ENCODE peak calls at places on chromosome 14, in four cellular contexts. T is hepatocyte, X is HFF-Myc, C is AG09309. N is an unnamed sample.

GRCh38 chr14:59619071-59619470 is 42.5 kb upstream of the CCDC175 start:
- DNase-seq in X (no peak), T (no peak), C (no peak), N (peak; percentile 82)

GRCh38 chr14:80264698-80265097 is 53.4 kb upstream of the DIO2 start:
- DNase-seq in X (no peak), C (no peak), T (no peak), N (no peak)

GRCh38 chr14:99093532-99094517 is 178.2 kb downstream of the BCL11B start:
- DNase-seq in C (no peak), T (no peak), X (no peak), N (no peak)

GRCh38 chr14:67999693-68000384 is 180.3 kb downstream of the RAD51B start:
- DNase-seq in X (peak; percentile 84), T (peak; percentile 17), C (no peak), N (no peak)

GRCh38 chr14:72909163-72909562 is 15.3 kb upstream of the DPF3 start:
- DNase-seq in T (no peak), X (no peak), C (peak; percentile 55), N (peak; percentile 45)

GRCh38 chr14:61925732-61926445 is 163.7 kb downstream of the SNAPC1 start:
- DNase-seq in T (no peak), C (no peak), X (no peak), N (no peak)

GRCh38 chr14:23022849-23023499 is 11.7 kb downstream of the PSMB5 start:
- DNase-seq in T (no peak), X (no peak), C (no peak), N (no peak)

GRCh38 chr14:20671597-20672283 is 12.6 kb upstream of the RNASE4 start:
- DNase-seq in X (no peak), T (no peak), C (no peak), N (no peak)

GRCh38 chr14:72708708-72709475 is 185.0 kb downstream of the DPF3 start:
- DNase-seq in C (no peak), T (peak; percentile 45), X (no peak), N (no peak)

GRCh38 chr14:51561141-51561540 is 90.6 kb upstream of the FRMD6 start:
- DNase-seq in X (no peak), T (no peak), C (no peak), N (no peak)

GRCh38 chr14:50795127-50795526 is 35.8 kb downstream of the NIN start:
- DNase-seq in T (no peak), C (no peak), X (no peak), N (no peak)

GRCh38 chr14:67241416-67242362 is at the start of gene PALS1:
- DNase-seq in T (peak; percentile 81), C (peak; percentile 54), X (no peak), N (peak; percentile 71)

GRCh38 chr14:75558440-75558839 is 20.0 kb upstream of the FLVCR2 start:
- DNase-seq in C (no peak), X (no peak), T (no peak), N (no peak)

GRCh38 chr14:84541008-84541407 is 988.9 kb upstream of the FLRT2 start:
- DNase-seq in C (no peak), T (no peak), X (no peak), N (no peak)

GRCh38 chr14:72711936-72712335 is 182.0 kb downstream of the DPF3 start:
- DNase-seq in T (no peak), X (no peak), C (no peak), N (no peak)

GRCh38 chr14:91277546-91278382 is 33.3 kb upstream of the GPR68 start:
- DNase-seq in C (no peak), T (no peak), X (no peak), N (no peak)

GRCh38 chr14:51850651-51851050 is 9.8 kb upstream of the GNG2 start:
- DNase-seq in C (no peak), X (no peak), T (no peak), N (no peak)

GRCh38 chr14:61455351-61455750 is 134.0 kb downstream of the PRKCH start:
- DNase-seq in C (no peak), X (no peak), T (no peak), N (no peak)

GRCh38 chr14:75981426-75981825 is 369 bp downstream of the TGFB3 start:
- DNase-seq in T (peak; percentile 27), X (no peak), C (no peak), N (peak; percentile 25)

GRCh38 chr14:70013269-70013873 is 134.2 kb downstream of the SMOC1 start:
- DNase-seq in C (no peak), X (no peak), T (peak; percentile 48), N (peak; percentile 52)

DNA sequence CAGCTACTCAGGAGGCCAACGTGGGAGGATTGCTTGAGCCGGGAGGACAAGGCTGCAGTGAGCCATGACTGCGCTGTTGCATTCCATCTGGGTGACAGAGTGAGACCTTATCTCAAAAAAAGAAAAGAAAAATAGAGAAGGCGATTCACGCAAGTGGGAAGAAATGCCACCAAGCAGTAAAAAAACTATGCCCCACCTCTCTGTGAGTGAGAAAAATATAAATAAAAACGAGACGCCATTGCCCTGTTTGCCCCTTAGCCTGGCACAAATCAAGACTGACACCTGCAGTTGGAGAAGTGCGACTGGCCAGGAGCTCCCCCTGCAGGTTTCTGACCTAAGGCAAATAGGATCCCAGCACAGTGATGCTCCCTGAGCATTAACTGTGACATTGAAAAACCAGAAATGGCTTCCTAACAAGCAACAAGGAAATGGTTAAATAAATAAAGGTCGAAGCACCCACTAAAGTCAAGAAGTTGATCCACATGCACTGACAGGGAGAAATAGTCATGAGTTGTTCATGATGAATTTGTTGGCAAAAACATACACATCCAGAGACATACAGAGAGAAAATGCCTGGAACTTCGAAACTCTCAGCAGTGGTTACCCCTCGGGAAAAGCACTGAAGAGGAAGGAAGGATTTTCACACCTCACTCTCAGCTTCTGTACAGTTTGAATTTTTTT is 21.1 kb downstream of the GSC start:
- DNase-seq in X (no peak), C (no peak), T (peak; percentile 50), N (peak; percentile 44)
- TF ChIP-seq CTCF in X (peak; percentile 28), C (peak; percentile 56), T (peak; percentile 53), N (peak; percentile 76)

DNA sequence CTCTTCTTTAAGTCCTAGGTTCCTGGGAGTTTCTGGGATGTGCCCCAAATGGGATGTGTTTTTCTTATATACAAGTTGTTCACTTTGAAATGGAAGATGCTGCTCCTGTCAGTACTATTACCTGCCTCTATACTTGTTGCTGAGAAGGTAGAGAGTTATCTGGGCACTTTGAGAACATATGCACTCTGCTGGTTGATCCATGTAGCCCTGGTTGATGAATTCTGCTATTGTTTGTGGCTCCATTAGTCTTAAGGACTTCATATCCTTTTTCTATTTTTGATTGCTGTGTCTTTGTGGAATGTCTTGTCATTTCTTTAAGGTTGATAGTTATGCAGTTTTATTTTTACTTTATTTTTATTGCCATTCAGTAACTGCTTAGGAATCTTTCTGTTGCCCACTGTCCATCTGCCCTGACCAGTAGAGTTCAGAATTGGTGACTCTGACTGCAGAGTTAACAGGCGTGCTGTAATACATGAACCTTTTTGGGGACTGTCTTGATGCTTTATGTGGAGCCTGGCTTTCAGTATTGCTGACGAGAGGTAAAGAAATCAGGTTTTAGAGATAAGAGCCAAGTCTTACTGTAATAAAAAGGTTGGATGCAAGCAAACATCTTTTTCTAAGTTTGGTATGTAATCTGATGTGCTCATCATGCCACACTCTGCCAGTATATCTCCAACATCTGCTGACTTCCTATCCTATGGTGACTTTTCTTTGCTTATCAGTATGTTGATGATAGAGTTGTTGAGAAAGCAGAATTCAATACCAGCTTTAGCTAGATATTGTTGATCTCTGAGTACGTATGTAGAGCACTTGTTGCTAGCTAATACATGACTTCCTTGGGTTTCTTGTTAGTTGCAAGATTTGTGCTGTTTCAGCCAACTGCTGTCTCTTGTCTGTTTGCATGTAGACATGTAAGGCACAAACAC is 1.6 kb downstream of the GMPR2 start:
- DNase-seq in X (no peak), C (no peak), T (no peak), N (no peak)
- TF ChIP-seq CTCF in X (no peak), C (no peak), T (no peak), N (no peak)

GRCh38 chr14:105602243-105602750 is 75.9 kb downstream of the TMEM121 start:
- DNase-seq in X (no peak), T (peak; percentile 2), C (no peak), N (no peak)
- TF ChIP-seq CTCF in X (no peak), T (no peak), C (no peak), N (no peak)

DNA sequence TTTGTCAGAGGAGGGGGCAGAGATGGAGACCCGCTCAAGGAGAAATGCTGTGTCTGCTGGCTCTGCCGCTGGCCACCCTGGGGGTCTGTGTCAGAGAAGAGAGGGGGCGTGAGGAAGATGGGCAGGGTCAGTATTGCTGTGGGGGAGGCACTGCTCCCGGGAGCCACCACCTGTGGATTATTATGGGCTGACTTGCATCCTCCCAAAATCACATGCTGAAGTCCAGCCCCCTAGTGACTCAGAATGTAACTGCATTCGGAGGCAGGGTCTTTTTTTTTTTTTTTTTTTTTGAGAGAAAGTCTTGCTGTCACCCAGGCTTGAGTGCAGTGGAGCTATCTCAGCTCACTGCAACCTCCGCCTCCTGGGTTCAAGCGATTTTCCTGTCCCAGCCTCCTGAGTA is 12.3 kb downstream of the ABCD4 start:
- DNase-seq in T (no peak), C (no peak), X (no peak), N (peak; percentile 60)
- TF ChIP-seq CTCF in T (peak; percentile 18), C (peak; percentile 49), X (peak; percentile 55), N (peak; percentile 63)

DNA sequence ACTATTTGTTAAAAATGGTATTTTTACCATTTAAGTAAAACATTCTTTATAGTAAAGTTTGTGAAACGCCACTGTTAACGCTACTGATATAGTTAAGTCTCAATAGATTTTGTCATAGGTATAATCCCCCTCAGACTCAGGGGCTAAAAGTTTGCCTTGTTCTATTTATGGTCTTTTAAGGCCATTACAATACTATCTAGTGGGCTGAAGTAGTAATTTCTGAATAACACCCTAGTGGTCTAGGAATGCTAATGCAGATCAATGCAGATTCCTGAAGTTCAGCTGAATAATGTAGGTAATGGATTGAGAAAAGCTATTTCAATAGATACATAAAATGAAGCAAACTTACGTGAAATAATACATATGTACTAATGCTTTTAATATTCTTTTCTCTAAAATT is 989.3 kb upstream of the NOVA1 start:
- DNase-seq in T (no peak), C (no peak), X (no peak), N (no peak)
- TF ChIP-seq CTCF in T (peak; percentile 1), C (no peak), X (no peak), N (peak; percentile 11)

DNA sequence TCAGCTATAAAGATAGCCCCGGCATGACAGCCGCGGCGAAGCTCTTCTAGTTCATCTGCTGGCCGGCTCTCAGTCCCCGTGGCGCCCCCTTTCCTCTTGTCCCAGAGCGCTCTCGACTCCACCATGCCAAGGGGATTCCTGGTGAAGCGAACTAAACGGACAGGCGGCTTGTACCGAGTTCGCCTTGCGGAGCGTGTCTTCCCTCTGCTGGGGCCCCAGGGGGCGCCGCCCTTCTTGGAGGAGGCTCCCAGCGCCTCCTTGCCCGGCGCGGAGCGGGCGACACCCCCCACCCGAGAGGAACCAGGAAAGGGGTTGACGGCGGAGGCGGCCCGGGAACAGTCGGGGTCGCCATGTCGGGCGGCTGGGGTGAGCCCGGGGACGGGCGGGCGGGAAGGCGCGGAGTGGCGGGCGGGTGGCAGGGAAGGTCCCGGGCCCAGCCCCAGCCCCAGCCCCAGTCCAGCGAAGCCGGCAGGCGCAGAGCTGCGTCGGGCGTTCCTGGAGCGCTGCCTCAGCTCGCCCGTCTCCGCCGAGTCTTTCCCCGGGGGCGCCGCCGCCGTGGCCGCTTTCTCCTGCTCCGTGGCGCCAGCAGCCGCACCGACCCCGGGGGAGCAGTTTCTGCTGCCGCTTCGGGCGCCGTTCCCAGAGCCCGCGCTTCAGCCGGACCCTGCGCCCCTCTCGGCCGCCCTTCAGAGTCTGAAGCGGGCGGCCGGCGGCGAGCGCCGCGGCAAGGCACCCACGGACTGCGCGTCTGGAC is at the start of gene INSM2:
- DNase-seq in C (no peak), X (no peak), T (no peak), N (peak; percentile 17)
- TF ChIP-seq CTCF in C (peak; percentile 18), X (peak; percentile 4), T (peak; percentile 3), N (no peak)

N was measured in A673.